ENCODE peak calls at places on chromosomes 13 and 19, in nine cellular contexts. A is vagina, P is Peyer's patch, M is ovary, Y is heart left ventricle, F is stomach, U is IMR-90, C is A549, V is breast epithelium. K is an unnamed sample.

GRCh38 chr13:42696191-42696590 is 85.2 kb upstream of the FAM216B start:
- DNase-seq in U (peak; percentile 80), V (no peak), C (no peak), F (no peak), Y (no peak), M (no peak), P (no peak), A (no peak), K (no peak)

GRCh38 chr19:17860331-17860992 is 752 bp downstream of the RPL18A start:
- DNase-seq in Y (no peak), F (no peak), C (no peak), P (no peak), A (no peak), U (no peak), M (no peak), V (no peak), K (no peak)

GRCh38 chr13:35954207-35954560 is 177.0 kb downstream of the DCLK1 start:
- DNase-seq in P (no peak), C (no peak), V (no peak), U (no peak), A (no peak), Y (no peak), F (no peak), M (no peak), K (no peak)

GRCh38 chr19:40443930-40444180 is 280 bp downstream of the SERTAD3 start:
- DNase-seq in U (no peak), P (no peak), C (peak; percentile 73), V (no peak), Y (no peak), M (no peak), F (no peak), A (peak; percentile 92), K (no peak)

GRCh38 chr13:27792393-27793218 is at the start of gene GSX1:
- DNase-seq in C (peak; percentile 13), V (peak; percentile 18), U (peak; percentile 63), A (no peak), P (no peak), Y (peak; percentile 55), M (peak; percentile 13), F (peak; percentile 72), K (peak; percentile 48)

GRCh38 chr13:111484129-111484925 is 163.9 kb downstream of the TEX29 start:
- DNase-seq in Y (no peak), M (no peak), F (peak; percentile 17), V (no peak), U (no peak), P (no peak), A (no peak), C (no peak), K (no peak)

GRCh38 chr19:14515501-14516047 is 2.6 kb downstream of the DNAJB1 start:
- DNase-seq in C (no peak), U (peak; percentile 52), Y (no peak), M (no peak), V (no peak), P (no peak), A (no peak), F (no peak), K (no peak)

GRCh38 chr19:8611890-8612806 is 1.6 kb upstream of the ADAMTS10 start:
- DNase-seq in V (no peak), A (no peak), M (peak; percentile 65), F (no peak), U (peak; percentile 66), Y (peak; percentile 52), C (peak; percentile 80), P (no peak), K (no peak)

GRCh38 chr13:23557733-23558132 is 12.5 kb upstream of the TNFRSF19 start:
- DNase-seq in V (no peak), P (no peak), C (no peak), A (no peak), M (no peak), F (no peak), U (no peak), Y (no peak), K (no peak)

GRCh38 chr13:23560571-23561089 is 9.6 kb upstream of the TNFRSF19 start:
- DNase-seq in U (no peak), C (no peak), M (no peak), Y (no peak), A (no peak), P (no peak), F (no peak), V (no peak), K (no peak)

GRCh38 chr13:23557043-23557442 is 13.2 kb upstream of the TNFRSF19 start:
- DNase-seq in P (no peak), A (no peak), F (no peak), V (no peak), Y (no peak), M (no peak), U (no peak), C (no peak), K (no peak)

GRCh38 chr13:23561261-23561660 is 9.0 kb upstream of the TNFRSF19 start:
- DNase-seq in V (no peak), Y (no peak), A (no peak), F (no peak), U (no peak), M (no peak), P (no peak), C (no peak), K (no peak)

DNA sequence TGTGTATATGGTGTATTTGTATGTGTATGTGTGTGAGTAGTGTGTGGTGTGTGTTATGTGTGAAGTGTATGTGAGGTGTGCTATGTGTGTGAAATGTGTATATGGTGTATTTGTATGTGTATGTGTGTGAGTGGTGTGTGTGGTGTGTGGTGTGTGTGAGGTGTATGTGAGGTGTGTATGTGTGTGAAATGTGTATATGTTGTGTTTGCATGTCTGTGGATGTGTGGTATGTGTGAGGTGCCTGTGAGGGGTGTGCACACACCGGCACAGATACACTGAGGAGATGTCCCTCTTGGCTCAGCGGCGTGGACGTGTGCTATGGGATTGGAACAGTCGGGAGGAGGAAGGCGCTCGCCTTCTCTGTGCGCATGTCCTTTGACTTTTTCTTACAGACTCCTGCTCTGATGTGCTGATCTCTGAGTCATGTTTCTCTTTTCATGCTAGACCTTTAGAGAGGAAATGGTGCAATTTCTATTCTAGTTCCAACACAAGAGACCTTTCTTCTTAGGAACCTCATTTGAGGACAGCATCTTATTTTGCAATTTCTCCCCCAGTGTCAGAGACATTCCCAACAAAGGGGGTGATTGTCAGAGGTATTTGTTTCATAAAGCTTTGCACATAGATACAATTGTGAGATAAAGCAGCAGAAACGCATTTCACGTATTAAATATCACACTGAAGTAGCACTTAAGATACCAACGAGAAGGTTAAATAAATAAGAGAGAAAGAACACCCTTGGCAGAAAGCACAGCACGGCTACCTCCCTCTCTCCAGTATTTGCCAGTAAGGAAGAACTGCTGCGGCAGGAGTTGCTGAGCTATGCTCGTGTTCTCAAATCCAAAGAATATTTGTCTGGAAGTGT is 11.3 kb upstream of the TNFRSF19 start:
- DNase-seq in M (peak; percentile 45), P (no peak), F (peak; percentile 38), U (peak; percentile 92), C (peak; percentile 72), Y (peak; percentile 49), V (peak; percentile 60), A (no peak), K (peak; percentile 66)
- TF ChIP-seq POLR2A in M (no peak), P (no peak), F (no peak), U (no peak), C (peak; percentile 20), Y (no peak), V (no peak), A (no peak), K (no peak)

DNA sequence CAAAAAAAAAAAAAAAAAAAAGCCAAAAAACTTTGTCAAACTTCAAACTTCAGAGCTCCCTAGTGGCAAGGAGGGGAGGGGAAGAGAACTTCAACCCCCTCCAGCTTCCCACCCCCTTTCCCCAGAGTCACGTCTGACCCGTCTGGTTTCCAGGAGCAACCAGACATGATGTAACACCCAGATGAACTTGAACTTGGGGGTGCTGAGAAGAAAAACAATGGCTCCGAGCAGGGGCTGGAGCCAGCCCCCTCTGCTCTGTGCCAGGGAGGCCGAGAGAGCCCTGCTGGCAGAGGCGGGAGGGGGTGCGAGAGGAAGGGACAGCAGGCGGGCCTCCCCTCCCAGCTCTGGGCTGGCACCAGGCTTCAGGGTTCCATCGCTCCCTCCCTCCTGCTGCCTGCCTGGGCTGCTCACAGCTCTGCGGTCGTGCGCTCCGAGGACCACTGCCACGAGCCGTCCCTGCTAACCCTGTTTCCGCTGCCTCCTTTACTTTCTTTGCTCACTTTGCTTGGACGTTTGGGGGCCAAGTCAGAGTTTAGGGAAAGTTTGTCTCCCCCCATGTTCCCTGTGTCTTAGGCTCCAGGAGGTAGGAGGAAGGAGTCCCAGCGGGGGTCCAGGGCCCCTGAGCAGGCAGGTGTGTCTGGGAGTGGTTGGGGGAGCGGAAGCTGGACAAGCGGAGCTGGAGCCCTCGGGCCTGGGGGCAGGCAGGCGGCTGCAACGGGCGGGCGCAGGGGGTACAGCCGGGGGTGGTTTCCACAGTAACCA is 11.1 kb downstream of the LYL1 start:
- DNase-seq in P (no peak), C (no peak), M (peak; percentile 81), U (peak; percentile 75), Y (peak; percentile 74), A (no peak), V (peak; percentile 84), F (no peak), K (no peak)
- H3K4me1 ChIP-seq in P (peaks cover 4% of the 10 kb centered on the region), C (peaks cover 57% of the 10 kb centered on the region), M (peaks cover 29% of the 10 kb centered on the region), U (peaks cover 9% of the 10 kb centered on the region), Y (peaks cover 59% of the 10 kb centered on the region), A (peaks cover 74% of the 10 kb centered on the region), V (peaks cover 10% of the 10 kb centered on the region), F (peaks cover 70% of the 10 kb centered on the region), K (no peaks in the 10 kb centered on the region)

DNA sequence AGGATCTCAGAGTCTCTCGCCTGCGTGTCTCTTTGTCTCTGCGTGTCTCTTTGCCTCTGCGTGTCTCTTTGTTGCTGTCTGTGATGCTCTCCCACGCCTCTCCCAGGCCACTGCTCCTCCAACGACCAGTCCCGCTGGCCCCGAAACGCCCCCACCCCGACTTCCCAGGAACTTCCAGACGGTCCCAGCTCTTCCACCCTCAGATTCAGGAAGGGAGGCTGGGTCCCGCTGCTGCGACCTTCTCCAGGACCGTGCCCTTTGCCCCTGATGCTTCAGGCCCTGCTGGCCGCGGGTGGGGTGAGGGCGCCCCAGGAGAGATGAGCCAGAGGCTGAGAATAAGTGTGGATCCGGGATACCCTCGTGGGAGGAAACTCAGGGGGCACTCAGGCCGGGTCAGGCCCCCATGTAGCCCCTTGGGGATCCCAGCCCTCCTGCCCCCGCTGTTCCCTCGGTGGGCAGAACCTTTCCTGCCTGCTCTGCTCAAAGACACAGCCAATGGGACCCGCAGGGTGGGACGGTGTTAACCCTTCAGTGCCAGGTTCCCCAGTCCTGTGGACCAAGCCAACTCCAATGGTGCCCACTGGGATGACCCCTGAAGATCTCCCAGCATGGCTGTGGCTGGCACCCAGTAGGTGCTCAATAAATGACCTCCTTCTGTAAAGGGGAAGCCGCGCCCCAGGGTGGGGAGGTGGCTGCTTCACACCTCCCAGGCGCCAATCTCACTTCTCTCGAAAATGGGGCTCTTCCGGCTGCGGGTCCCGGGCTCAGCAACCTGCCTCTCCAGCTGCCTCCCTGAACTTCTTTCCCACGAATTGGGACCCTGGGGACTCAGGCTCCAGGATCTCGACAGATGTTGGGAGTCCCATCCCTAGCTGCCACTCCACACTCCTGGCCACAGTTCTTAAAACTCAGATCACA is 1.5 kb upstream of the S1PR5 start:
- DNase-seq in Y (no peak), F (no peak), U (no peak), A (no peak), C (no peak), V (no peak), P (no peak), M (no peak), K (no peak)
- H3K4me3 ChIP-seq in Y (no peak overlapping the region), F (no peak overlapping the region), U (no peak overlapping the region), A (no peak overlapping the region), C (no peak overlapping the region), V (peak overlapping the region; percentile 69), P (no peak overlapping the region), M (no peak overlapping the region), K (no peak overlapping the region)

GRCh38 chr19:21835429-21835809 is 563 bp downstream of the ZNF43 start:
- DNase-seq in U (no peak), F (no peak), M (no peak), A (no peak), Y (peak; percentile 8), P (no peak), C (no peak), V (no peak), K (no peak)

GRCh38 chr19:21838646-21839045 is 2.7 kb upstream of the ZNF43 start:
- DNase-seq in C (no peak), Y (no peak), P (no peak), V (no peak), F (no peak), M (no peak), U (peak; percentile 65), A (no peak), K (peak; percentile 11)

GRCh38 chr19:21835810-21836444 is at the start of gene ZNF43:
- DNase-seq in V (peak; percentile 97), F (peak; percentile 96), P (peak; percentile 96), U (peak; percentile 91), A (peak; percentile 97), C (peak; percentile 69), Y (peak; percentile 98), M (peak; percentile 97), K (peak; percentile 98)

GRCh38 chr19:21833733-21834132 is 2.2 kb downstream of the ZNF43 start:
- DNase-seq in P (no peak), Y (no peak), V (no peak), M (no peak), C (no peak), U (no peak), F (no peak), A (no peak), K (no peak)
- TF ChIP-seq POLR2A in P (no peak), Y (no peak), V (no peak), M (no peak), C (no peak), U (no peak), F (no peak), A (no peak), K (no peak)

K was measured in thyroid gland.